ENCODE peak calls at places on chromosome 12, in five cellular contexts. M, T, V, L and P are unnamed samples.

GRCh38 chr12:93375906-93376305 is 1.8 kb upstream of the NUDT4 start:
- DNase-seq in M (no peak), T (no peak), V (no peak), L (no peak), P (no peak)

GRCh38 chr12:48419409-48419935 is 52.9 kb upstream of the ANP32D start:
- DNase-seq in M (no peak), T (no peak), V (no peak), L (no peak), P (no peak)

GRCh38 chr12:75913502-75914110 is 118.0 kb downstream of the PHLDA1 start:
- DNase-seq in M (no peak), T (no peak), V (no peak), L (no peak), P (no peak)

GRCh38 chr12:120118710-120119097 is 2.2 kb upstream of the RAB35 start:
- DNase-seq in M (peak), T (no peak), V (no peak), L (no peak), P (no peak)

GRCh38 chr12:26309646-26310045 is 114.3 kb downstream of the SSPN start:
- DNase-seq in M (no peak), T (no peak), V (no peak), L (no peak), P (no peak)

GRCh38 chr12:72982351-72982750 is 710.2 kb downstream of the TRHDE start:
- DNase-seq in M (no peak), T (no peak), V (no peak), L (no peak), P (no peak)

GRCh38 chr12:44504799-44505198 is 371.3 kb downstream of the NELL2 start:
- DNase-seq in M (no peak), T (no peak), V (no peak), L (no peak), P (no peak)

GRCh38 chr12:105464426-105464825 is 133.9 kb downstream of the C12orf75 start:
- DNase-seq in M (no peak), T (no peak), V (no peak), L (no peak), P (peak)

GRCh38 chr12:3791475-3791874 is 38.6 kb upstream of the CRACR2A start:
- DNase-seq in M (no peak), T (no peak), V (no peak), L (no peak), P (no peak)

GRCh38 chr12:56080556-56081138 is 682 bp downstream of the ERBB3 start:
- DNase-seq in M (no peak), T (no peak), V (no peak), L (peak), P (peak)

GRCh38 chr12:14396071-14396470 is 30.6 kb downstream of the ATF7IP start:
- DNase-seq in M (peak), T (no peak), V (no peak), L (no peak), P (no peak)

GRCh38 chr12:69167648-69168165 is 71.7 kb upstream of the CPSF6 start:
- DNase-seq in M (no peak), T (no peak), V (no peak), L (no peak), P (no peak)

GRCh38 chr12:74370608-74371216 is 166.9 kb upstream of the ATXN7L3B start:
- DNase-seq in M (no peak), T (peak), V (no peak), L (peak), P (no peak)

GRCh38 chr12:58803893-58804292 is 116.4 kb downstream of the LRIG3 start:
- DNase-seq in M (peak), T (peak), V (peak), L (peak), P (peak)

GRCh38 chr12:42705863-42706262 is 116.3 kb upstream of the PRICKLE1 start:
- DNase-seq in M (peak), T (no peak), V (no peak), L (no peak), P (peak)

GRCh38 chr12:47744005-47744651 is 14.6 kb downstream of the RAPGEF3 start:
- DNase-seq in M (no peak), T (no peak), V (no peak), L (peak), P (no peak)

GRCh38 chr12:122834229-122834920 is 882 bp upstream of the HIP1R start:
- DNase-seq in M (peak), T (no peak), V (peak), L (peak), P (peak)
- H3K27ac ChIP-seq in M (peak), T (peak), V (no peak), L (peak), P (peak)

DNA sequence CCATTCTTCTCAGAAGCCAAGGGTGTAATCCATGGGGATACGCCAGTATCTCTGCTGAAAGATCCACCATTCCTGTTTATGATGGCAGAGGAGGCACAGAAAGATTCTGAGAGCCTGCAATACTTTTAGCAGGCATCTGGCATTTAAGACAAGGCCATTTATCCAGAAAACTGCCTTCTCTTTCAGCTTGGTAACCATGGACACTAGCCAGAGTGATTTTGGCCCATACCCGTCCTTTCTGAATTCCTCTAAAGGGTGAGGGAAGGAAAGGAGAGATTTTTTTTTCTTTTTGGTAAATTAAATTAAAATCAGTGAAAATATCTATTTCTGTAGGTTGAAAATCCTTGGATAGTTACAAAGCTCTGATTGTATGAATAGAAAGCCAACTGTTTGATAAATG is 355.3 kb upstream of the FAR2 start:
- DNase-seq in M (no peak), T (no peak), V (no peak), L (no peak), P (no peak)
- H3K27ac ChIP-seq in M (no peak), T (no peak), V (no peak), L (no peak), P (no peak)

GRCh38 chr12:57126561-57126960 is 1.7 kb upstream of the LRP1 start:
- DNase-seq in M (no peak), T (no peak), V (no peak), L (no peak), P (peak)
- H3K27ac ChIP-seq in M (no peak), T (peak), V (no peak), L (peak), P (no peak)

DNA sequence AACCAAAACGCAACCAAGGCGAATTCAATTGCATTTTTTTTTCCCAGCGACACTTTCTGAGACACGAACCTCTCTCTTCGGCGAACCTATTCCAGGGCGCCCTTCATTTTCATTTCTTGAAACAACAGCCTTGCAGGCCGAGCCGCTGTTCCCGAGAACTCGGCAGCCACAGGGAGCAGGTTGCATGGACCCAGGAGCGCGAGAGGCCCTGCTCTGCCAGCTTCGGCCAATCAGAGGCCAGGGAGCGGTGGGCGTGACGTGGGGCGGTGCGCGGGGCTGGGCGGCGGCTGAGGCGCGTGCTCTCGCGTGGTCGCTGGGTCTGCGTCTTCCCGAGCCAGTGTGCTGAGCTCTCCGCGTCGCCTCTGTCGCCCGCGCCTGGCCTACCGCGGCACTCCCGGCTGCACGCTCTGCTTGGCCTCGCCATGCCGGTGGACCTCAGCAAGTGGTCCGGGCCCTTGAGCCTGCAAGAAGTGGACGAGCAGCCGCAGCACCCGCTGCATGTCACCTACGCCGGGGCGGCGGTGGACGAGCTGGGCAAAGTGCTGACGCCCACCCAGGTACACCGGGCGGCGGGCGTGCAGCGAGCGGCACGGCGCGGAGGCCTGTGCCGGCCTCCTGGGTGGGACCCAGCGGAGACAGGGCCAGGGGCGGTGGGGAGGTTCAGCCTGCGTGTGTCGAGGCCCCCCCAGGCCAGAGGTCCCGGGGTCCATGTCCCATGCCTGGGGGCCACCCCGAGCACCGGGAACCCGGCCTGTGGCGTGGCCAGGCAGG is at the start of gene PEBP1:
- DNase-seq in M (peak), T (peak), V (peak), L (peak), P (peak)
- H3K27ac ChIP-seq in M (peak), T (peak), V (peak), L (peak), P (peak)

DNA sequence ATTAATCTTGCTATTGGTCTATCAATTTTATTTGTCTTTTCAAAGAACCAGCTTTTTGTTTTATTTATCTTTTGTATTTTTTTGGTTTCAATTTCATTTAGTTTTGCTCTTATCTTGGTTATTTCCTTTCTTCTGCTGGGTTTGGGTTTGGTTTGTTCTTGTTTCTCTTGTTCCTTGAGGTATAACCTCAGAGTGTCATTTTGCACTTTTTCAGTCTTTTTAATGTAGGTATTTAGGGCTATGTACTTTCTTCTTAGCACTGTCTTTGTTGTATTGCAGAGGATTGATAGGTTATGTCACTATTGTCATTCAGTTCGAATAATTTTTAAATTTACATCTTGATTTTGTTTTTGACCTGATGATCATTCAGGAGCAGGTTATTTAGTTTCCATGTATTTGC is 92.7 kb upstream of the DCD start:
- DNase-seq in M (no peak), T (no peak), V (no peak), L (no peak), P (no peak)
- H3K27ac ChIP-seq in M (no peak), T (no peak), V (no peak), L (no peak), P (no peak)

GRCh38 chr12:132285311-132285741 is 44.1 kb downstream of the GALNT9 start:
- DNase-seq in M (no peak), T (no peak), V (no peak), L (no peak), P (no peak)

GRCh38 chr12:132282950-132283771 is 46.2 kb downstream of the GALNT9 start:
- DNase-seq in M (no peak), T (no peak), V (no peak), L (no peak), P (peak)

GRCh38 chr12:132284071-132284492 is 45.3 kb downstream of the GALNT9 start:
- DNase-seq in M (peak), T (no peak), V (no peak), L (peak), P (no peak)

GRCh38 chr12:132285991-132286681 is 43.3 kb downstream of the GALNT9 start:
- DNase-seq in M (peak), T (no peak), V (no peak), L (peak), P (peak)

DNA sequence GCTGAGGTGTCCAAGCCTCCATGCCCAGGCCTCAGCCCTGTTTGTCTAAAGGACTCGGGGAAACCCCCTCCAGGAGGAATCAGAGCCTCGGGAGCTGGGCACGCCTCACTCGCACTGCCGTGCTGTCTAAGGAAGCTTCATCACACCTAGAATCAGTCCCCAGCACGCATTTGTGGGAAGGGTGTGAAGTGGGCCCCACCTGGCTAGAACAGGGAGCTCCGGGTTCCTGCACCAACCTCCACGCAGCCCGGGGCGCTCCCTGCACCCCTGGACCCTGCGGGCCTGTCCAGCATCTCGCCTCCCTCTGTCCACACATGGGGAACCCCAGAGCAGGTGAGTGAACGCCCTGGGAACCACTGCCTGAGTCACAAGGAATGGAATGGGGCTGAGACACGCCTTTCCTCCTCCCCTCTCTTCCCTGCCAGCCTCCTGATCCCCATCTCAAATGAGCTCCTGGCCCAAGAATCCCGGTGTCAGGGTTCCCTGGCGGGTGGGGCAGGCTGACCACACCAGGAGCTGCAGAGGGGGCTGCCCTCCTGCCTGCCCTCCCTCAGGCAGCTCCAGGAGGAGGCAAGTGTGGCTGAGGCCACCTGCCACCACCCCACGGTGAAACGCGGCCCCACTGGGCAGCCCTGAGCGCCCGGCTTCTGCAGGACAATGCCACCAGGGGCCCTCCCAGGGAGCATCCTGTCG is 44.6 kb downstream of the GALNT9 start:
- DNase-seq in M (no peak), T (peak), V (no peak), L (peak), P (no peak)
- H3K27ac ChIP-seq in M (no peak), T (no peak), V (no peak), L (peak), P (no peak)